ENCODE peak calls at places on chromosome 14, in ten cellular contexts. N, J, C, Y, R, S, D, B, Q and A are unnamed samples.

GRCh38 chr14:75927564-75928087 is 54.2 kb downstream of the TGFB3 start:
- DNase-seq in N (no peak), J (no peak), C (no peak), Y (no peak), R (no peak), S (no peak), D (no peak), B (no peak), Q (no peak), A (no peak)

GRCh38 chr14:65230287-65230728 is 128.0 kb upstream of the MAX start:
- DNase-seq in N (peak), J (peak), C (peak), Y (peak), R (no peak), S (no peak), D (no peak), B (peak), Q (no peak), A (no peak)

GRCh38 chr14:93116676-93117200 is 1.0 kb upstream of the ITPK1 start:
- DNase-seq in N (no peak), J (no peak), C (no peak), Y (no peak), R (no peak), S (no peak), D (no peak), B (no peak), Q (no peak), A (no peak)

GRCh38 chr14:70754989-70755388 is 54.3 kb downstream of the MAP3K9 start:
- DNase-seq in N (no peak), J (no peak), C (peak), Y (peak), R (no peak), S (peak), D (peak), B (no peak), Q (peak), A (no peak)

GRCh38 chr14:81529391-81529790 is 4.3 kb downstream of the SEL1L start:
- DNase-seq in N (no peak), J (no peak), C (no peak), Y (no peak), R (no peak), S (no peak), D (no peak), B (no peak), Q (no peak), A (no peak)

GRCh38 chr14:51419685-51420084 is 179.6 kb downstream of the TMX1 start:
- DNase-seq in N (no peak), J (no peak), C (no peak), Y (no peak), R (no peak), S (no peak), D (no peak), B (no peak), Q (no peak), A (no peak)

GRCh38 chr14:99687284-99688209 is 3.4 kb downstream of the CYP46A1 start:
- DNase-seq in N (no peak), J (peak), C (no peak), Y (no peak), R (peak), S (peak), D (no peak), B (no peak), Q (peak), A (no peak)

GRCh38 chr14:36356862-36357261 is 36.4 kb upstream of the MBIP start:
- DNase-seq in N (no peak), J (no peak), C (no peak), Y (no peak), R (no peak), S (no peak), D (no peak), B (no peak), Q (no peak), A (no peak)

GRCh38 chr14:72714871-72715214 is 179.1 kb downstream of the DPF3 start:
- DNase-seq in N (peak), J (peak), C (no peak), Y (no peak), R (no peak), S (no peak), D (no peak), B (no peak), Q (no peak), A (no peak)

GRCh38 chr14:69259531-69260245 is at the start of gene GALNT16:
- DNase-seq in N (peak), J (no peak), C (peak), Y (no peak), R (peak), S (no peak), D (peak), B (no peak), Q (no peak), A (no peak)

GRCh38 chr14:94770251-94770749 is 387 bp upstream of the GSC start:
- DNase-seq in N (no peak), J (no peak), C (no peak), Y (no peak), R (no peak), S (no peak), D (no peak), B (no peak), Q (no peak), A (no peak)

GRCh38 chr14:32980178-32980886 is 41.7 kb downstream of the NPAS3 start:
- DNase-seq in N (no peak), J (no peak), C (no peak), Y (no peak), R (no peak), S (no peak), D (no peak), B (no peak), Q (no peak), A (no peak)

GRCh38 chr14:104238424-104239184 is 100.2 kb downstream of the KIF26A start:
- DNase-seq in N (no peak), J (no peak), C (no peak), Y (peak), R (no peak), S (no peak), D (no peak), B (no peak), Q (no peak), A (no peak)

GRCh38 chr14:57389646-57390036 is 745 bp upstream of the NAA30 start:
- DNase-seq in N (no peak), J (no peak), C (peak), Y (no peak), R (peak), S (peak), D (no peak), B (no peak), Q (no peak), A (no peak)

GRCh38 chr14:104117341-104118005 is 20.9 kb upstream of the KIF26A start:
- DNase-seq in N (peak), J (peak), C (no peak), Y (peak), R (peak), S (no peak), D (no peak), B (no peak), Q (no peak), A (no peak)

GRCh38 chr14:32022525-32022924 is 54.6 kb upstream of the ARHGAP5 start:
- DNase-seq in N (no peak), J (no peak), C (no peak), Y (no peak), R (no peak), S (peak), D (no peak), B (no peak), Q (no peak), A (no peak)

GRCh38 chr14:50333010-50333409 is 20.9 kb downstream of the DMAC2L start:
- DNase-seq in N (no peak), J (peak), C (no peak), Y (no peak), R (no peak), S (peak), D (peak), B (no peak), Q (peak), A (no peak)

GRCh38 chr14:89564291-89564957 is 147.4 kb upstream of the FOXN3 start:
- DNase-seq in N (no peak), J (no peak), C (no peak), Y (no peak), R (no peak), S (no peak), D (peak), B (no peak), Q (no peak), A (no peak)

GRCh38 chr14:55846852-55847471 is 267.0 kb downstream of the KTN1 start:
- DNase-seq in N (no peak), J (no peak), C (no peak), Y (no peak), R (no peak), S (peak), D (no peak), B (peak), Q (peak), A (peak)

GRCh38 chr14:38210168-38210567 is 2.5 kb downstream of the SSTR1 start:
- DNase-seq in N (no peak), J (no peak), C (no peak), Y (peak), R (no peak), S (no peak), D (peak), B (no peak), Q (peak), A (no peak)

DNA sequence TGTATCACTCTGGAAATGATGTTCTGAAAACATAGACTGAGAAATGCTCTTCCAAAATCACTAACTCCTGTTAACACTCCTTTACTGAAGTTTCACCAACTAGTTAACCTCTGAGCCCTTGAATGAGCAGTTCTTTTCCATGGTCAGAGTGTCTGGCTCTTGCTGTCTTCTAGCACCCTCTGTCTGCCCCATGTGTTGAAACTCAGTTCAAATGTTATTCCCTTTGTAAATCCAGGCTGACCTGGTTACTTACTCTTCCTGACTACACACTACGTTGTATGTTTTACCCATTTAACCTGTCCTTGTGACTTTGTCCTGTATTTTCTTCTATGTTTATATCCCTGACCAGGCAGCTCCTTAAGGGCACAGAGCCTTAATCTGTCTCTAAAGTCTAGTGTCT is 388.9 kb upstream of the RPL10L start:
- DNase-seq in N (no peak), J (no peak), C (no peak), Y (no peak), R (no peak), S (peak), D (no peak), B (no peak), Q (peak), A (no peak)
- TF ChIP-seq CTCF in N (no peak), J (no peak), C (no peak), Y (peak), R (no peak), S (no peak), D (no peak), B (peak), Q (peak), A (no peak)

GRCh38 chr14:59133202-59133601 is 55.3 kb upstream of the DAAM1 start:
- DNase-seq in N (no peak), J (no peak), C (no peak), Y (no peak), R (no peak), S (no peak), D (no peak), B (no peak), Q (peak), A (no peak)
- TF ChIP-seq CTCF in N (peak), J (no peak), C (no peak), Y (no peak), R (no peak), S (no peak), D (no peak), B (no peak), Q (peak), A (no peak)

DNA sequence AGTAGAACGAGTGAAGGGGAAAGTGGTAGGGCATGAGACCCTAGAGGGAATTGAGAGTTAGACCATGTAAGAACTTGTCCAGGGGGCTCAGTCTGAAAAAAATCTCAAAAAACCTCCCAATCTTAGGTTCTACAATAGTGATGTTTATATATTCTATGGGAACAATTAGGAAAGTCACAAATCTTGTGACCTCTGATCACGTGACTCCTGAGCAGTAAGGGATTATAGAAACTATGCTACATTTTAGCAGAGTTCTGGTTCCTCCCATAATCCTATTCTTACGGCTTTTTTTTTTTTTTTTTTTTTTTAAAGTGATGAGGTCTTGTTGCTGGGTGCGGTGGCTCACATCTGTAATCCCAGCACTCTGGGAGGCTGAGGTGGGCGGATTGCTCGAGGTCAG is 5.8 kb downstream of the ADCK1 start:
- DNase-seq in N (no peak), J (no peak), C (no peak), Y (no peak), R (no peak), S (no peak), D (no peak), B (no peak), Q (no peak), A (no peak)
- TF ChIP-seq CTCF in N (no peak), J (no peak), C (no peak), Y (no peak), R (no peak), S (no peak), D (no peak), B (no peak), Q (no peak), A (no peak)

DNA sequence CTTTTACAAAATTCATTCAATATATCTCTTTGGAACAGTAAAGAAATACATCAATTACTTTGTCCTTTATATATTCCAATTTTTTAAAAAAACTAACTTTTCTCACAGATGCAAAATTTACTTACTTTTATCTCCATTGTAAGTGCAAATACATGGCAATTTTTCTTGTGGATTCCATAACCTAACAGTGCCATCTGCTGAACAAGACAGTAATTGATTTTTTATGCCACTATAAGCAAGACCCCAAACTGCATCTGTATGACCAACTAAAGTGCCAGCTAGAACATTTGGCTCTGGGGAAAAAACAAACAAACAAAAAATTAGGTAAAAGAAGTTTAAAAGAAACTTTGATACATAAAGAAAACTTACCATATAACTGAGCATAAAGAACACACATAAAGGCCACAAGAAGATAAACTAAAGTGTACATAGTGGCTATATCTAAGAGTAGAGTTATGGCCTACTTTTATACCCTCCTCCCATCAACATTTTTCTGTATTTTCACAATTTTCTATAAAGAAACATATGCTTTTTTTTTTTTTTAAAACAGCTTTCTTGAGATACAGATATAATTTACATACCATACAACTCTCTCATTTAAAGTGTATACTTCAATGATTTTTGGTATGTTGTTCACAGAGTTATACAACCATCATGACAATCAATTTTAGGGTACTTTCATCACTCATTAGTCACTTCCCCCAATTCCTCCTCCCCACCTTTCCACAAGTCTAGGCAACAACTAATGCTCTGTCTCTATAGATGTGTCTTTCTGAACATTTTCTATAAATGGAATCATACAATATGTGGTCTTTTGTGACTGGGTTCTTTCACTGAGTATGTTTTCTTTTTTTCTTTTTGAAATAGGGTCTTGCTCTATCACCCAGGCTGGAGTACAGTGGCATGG is 32.6 kb downstream of the COCH start:
- DNase-seq in N (no peak), J (no peak), C (no peak), Y (no peak), R (no peak), S (peak), D (no peak), B (no peak), Q (peak), A (no peak)
- TF ChIP-seq CTCF in N (peak), J (no peak), C (no peak), Y (no peak), R (no peak), S (peak), D (peak), B (peak), Q (peak), A (no peak)